ENCODE peak calls at places on chromosomes 6 and 20, in nine cellular contexts. F is astrocyte of the spinal cord; E is left lung; C is naive thymus-derived CD4-positive, alpha-beta T cell; H is fibroblast of mammary gland; I is esophagus squamous epithelium; T is upper lobe of left lung; U is choroid plexus epithelial cell; D is CD8-positive, alpha-beta T cell. J is an unnamed sample.

GRCh38 chr6:42510795-42511194 is 53.0 kb upstream of the UBR2 start:
- DNase-seq in D (no peak), H (no peak), F (no peak), T (no peak), U (no peak), E (no peak), C (no peak), I (no peak), J (no peak)

GRCh38 chr6:3918474-3918873 is 69.3 kb downstream of the FAM50B start:
- DNase-seq in H (no peak), C (no peak), T (no peak), I (no peak), F (no peak), D (no peak), E (no peak), U (no peak), J (no peak)

GRCh38 chr20:33964431-33964830 is 29.3 kb upstream of the RALY start:
- DNase-seq in E (no peak), I (no peak), H (no peak), U (no peak), C (no peak), D (no peak), F (no peak), T (no peak), J (no peak)

GRCh38 chr6:112881027-112881426 is 533.9 kb downstream of the RFPL4B start:
- DNase-seq in H (peak; percentile 72), E (no peak), D (no peak), C (no peak), F (peak; percentile 85), I (no peak), T (no peak), U (peak; percentile 67), J (no peak)

GRCh38 chr6:99333068-99333467 is 16.4 kb downstream of the FAXC start:
- DNase-seq in I (no peak), U (no peak), F (no peak), E (no peak), C (no peak), H (no peak), D (no peak), T (no peak), J (no peak)

GRCh38 chr6:41955412-41955811 is 13.8 kb upstream of the CCND3 start:
- DNase-seq in T (no peak), C (no peak), U (no peak), D (no peak), F (no peak), I (no peak), H (no peak), E (no peak), J (no peak)

GRCh38 chr6:126341126-126341525 is 1.2 kb downstream of the CENPW start:
- DNase-seq in F (no peak), H (no peak), D (no peak), T (no peak), U (no peak), C (no peak), I (no peak), E (no peak), J (no peak)

GRCh38 chr20:35088231-35088794 is 4.3 kb downstream of the TRPC4AP start:
- DNase-seq in F (no peak), D (no peak), T (no peak), H (no peak), C (no peak), E (no peak), I (no peak), U (peak; percentile 55), J (no peak)

GRCh38 chr6:82033631-82034211 is 213.8 kb downstream of the IBTK start:
- DNase-seq in I (no peak), C (no peak), H (peak; percentile 69), E (no peak), D (no peak), T (no peak), F (no peak), U (peak; percentile 66), J (no peak)

GRCh38 chr6:98310408-98310807 is 524.0 kb upstream of the POU3F2 start:
- DNase-seq in I (no peak), T (no peak), F (no peak), U (no peak), D (no peak), H (no peak), E (no peak), C (no peak), J (no peak)

GRCh38 chr20:58366866-58367265 is 22.2 kb upstream of the VAPB start:
- DNase-seq in E (no peak), C (no peak), F (no peak), I (no peak), U (no peak), D (no peak), H (no peak), T (no peak), J (no peak)

GRCh38 chr20:17993546-17993945 is 24.7 kb downstream of the MGME1 start:
- DNase-seq in D (no peak), C (no peak), E (no peak), H (no peak), U (no peak), I (no peak), T (no peak), F (no peak), J (no peak)

GRCh38 chr20:17992847-17993508 is 24.2 kb downstream of the MGME1 start:
- DNase-seq in F (no peak), I (no peak), C (no peak), E (no peak), T (no peak), D (no peak), H (no peak), U (peak; percentile 55), J (no peak)

GRCh38 chr20:17992224-17992637 is 23.4 kb downstream of the MGME1 start:
- DNase-seq in T (no peak), D (no peak), E (no peak), H (no peak), U (no peak), I (no peak), F (no peak), C (peak; percentile 53), J (no peak)

GRCh38 chr20:17998446-17998845 is 29.6 kb downstream of the MGME1 start:
- DNase-seq in I (no peak), D (no peak), F (no peak), E (no peak), H (no peak), C (no peak), T (no peak), U (no peak), J (no peak)

GRCh38 chr20:17995967-17996819 is 27.4 kb downstream of the MGME1 start:
- DNase-seq in U (peak; percentile 82), C (no peak), D (peak; percentile 41), E (no peak), T (no peak), H (peak; percentile 86), F (peak; percentile 72), I (no peak), J (peak; percentile 62)
- H3K4me3 ChIP-seq in U (peak overlapping the region; percentile 24), C (no peak overlapping the region), D (no peak overlapping the region), E (no peak overlapping the region), T (no peak overlapping the region), H (no peak overlapping the region), F (no peak overlapping the region), I (no peak overlapping the region), J (no peak overlapping the region)

GRCh38 chr6:25414755-25415154 is 135.6 kb downstream of the CARMIL1 start:
- DNase-seq in C (no peak), I (no peak), T (no peak), H (no peak), E (no peak), D (no peak), F (no peak), U (no peak), J (no peak)

GRCh38 chr6:25413506-25413905 is 134.3 kb downstream of the CARMIL1 start:
- DNase-seq in I (no peak), D (no peak), H (peak; percentile 54), E (no peak), T (no peak), C (no peak), U (peak; percentile 41), F (no peak), J (no peak)

GRCh38 chr6:25414168-25414567 is 135.0 kb downstream of the CARMIL1 start:
- DNase-seq in D (no peak), T (no peak), E (no peak), I (no peak), F (no peak), U (no peak), C (no peak), H (no peak), J (no peak)

GRCh38 chr6:25411316-25411961 is 132.3 kb downstream of the CARMIL1 start:
- DNase-seq in I (no peak), C (no peak), U (no peak), F (no peak), T (no peak), E (no peak), D (no peak), H (no peak), J (no peak)

DNA sequence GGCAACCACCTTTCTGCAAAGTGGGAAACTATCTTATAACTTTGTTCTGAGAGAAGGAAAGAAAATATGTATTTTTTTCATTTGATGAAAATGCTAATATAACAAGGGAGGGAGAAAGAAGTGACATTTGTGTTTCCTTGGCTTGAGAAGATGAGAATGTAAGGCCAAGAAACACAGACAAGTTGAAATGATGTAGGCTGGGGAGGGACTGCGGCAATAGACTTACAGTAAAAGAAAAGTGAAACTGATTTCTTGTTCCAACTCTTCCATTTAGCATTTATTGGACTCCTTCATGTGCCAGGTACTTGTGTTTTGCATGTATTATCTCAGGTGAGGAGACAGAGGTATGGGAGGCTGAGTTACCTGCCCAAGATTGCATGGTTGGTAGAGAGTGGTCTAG is 130.9 kb downstream of the CARMIL1 start:
- DNase-seq in F (no peak), U (no peak), C (no peak), T (no peak), E (no peak), H (no peak), D (no peak), I (no peak), J (no peak)
- H3K4me3 ChIP-seq in F (no peak overlapping the region), U (no peak overlapping the region), C (peak overlapping the region; percentile 54), T (no peak overlapping the region), E (no peak overlapping the region), H (no peak overlapping the region), D (peak overlapping the region; percentile 41), I (no peak overlapping the region), J (no peak overlapping the region)

GRCh38 chr6:148973809-148974208 is 227.0 kb downstream of the UST start:
- DNase-seq in U (peak; percentile 75), H (peak; percentile 59), C (no peak), I (no peak), E (no peak), F (peak; percentile 62), T (no peak), D (no peak), J (peak; percentile 56)
- H3K4me3 ChIP-seq in U (no peak overlapping the region), H (no peak overlapping the region), C (no peak overlapping the region), I (no peak overlapping the region), E (no peak overlapping the region), F (no peak overlapping the region), T (no peak overlapping the region), D (no peak overlapping the region), J (no peak overlapping the region)

DNA sequence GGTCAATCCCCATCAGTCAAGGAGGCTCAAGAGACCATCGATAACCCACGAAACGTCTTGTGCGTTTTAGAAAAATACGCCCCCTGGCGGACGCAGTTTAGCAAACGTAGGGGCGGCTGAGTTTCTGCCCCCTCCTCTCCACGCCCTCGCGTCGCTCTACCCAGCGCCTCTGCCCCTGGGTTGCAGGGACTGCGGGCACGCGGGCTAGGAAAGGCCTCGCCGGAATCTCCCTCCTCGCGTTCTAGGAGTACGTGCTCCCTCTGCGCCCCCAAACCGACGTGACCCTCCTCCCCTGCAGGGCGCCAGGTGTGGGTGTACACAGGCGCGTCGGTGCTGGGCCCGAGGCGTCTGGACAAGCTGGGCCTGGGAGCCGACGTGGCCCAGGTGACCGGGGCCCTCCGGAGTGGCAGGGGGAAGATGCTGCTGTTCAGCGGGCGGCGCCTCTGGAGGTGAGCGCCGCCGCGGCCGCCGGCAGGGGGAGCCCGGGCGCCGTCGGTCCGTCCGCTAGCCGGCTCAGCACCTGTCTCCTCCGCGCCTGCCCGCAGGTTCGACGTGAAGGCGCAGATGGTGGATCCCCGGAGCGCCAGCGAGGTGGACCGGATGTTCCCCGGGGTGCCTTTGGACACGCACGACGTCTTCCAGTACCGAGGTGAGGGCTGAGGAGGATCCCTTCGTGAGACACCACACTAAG is 5.3 kb downstream of the MMP9 start:
- DNase-seq in C (peak; percentile 73), E (no peak), T (peak; percentile 94), D (peak; percentile 73), H (peak; percentile 48), I (no peak), U (peak; percentile 50), F (peak; percentile 26), J (peak; percentile 97)
- H3K4me3 ChIP-seq in C (peak overlapping the region; percentile 32), E (no peak overlapping the region), T (peak overlapping the region; percentile 18), D (peak overlapping the region; percentile 22), H (no peak overlapping the region), I (no peak overlapping the region), U (no peak overlapping the region), F (no peak overlapping the region), J (no peak overlapping the region)

J was measured in mesendoderm.